ENCODE peak calls at places on chromosomes 5 and 9, in four cellular contexts. One of them, this sample, is unnamed.

GRCh38 chr5:158882236-158882635 is 217.5 kb downstream of the EBF1 start:
- DNase-seq in K562: no peak
- DNase-seq in GM23338: no peak
- DNase-seq in H1: no peak
- DNase-seq in this sample: no peak

GRCh38 chr9:81851340-81851739 is 76.9 kb upstream of the SPATA31D4 start:
- DNase-seq in K562: no peak
- DNase-seq in GM23338: no peak
- DNase-seq in H1: no peak
- DNase-seq in this sample: no peak

GRCh38 chr5:57215629-57216195 is 41.9 kb downstream of the GPBP1 start:
- DNase-seq in K562: no peak
- DNase-seq in GM23338: no peak
- DNase-seq in H1: no peak
- DNase-seq in this sample: no peak

GRCh38 chr9:19648672-19649071 is 140.2 kb downstream of the SLC24A2 start:
- DNase-seq in K562: no peak
- DNase-seq in GM23338: no peak
- DNase-seq in H1: no peak
- DNase-seq in this sample: no peak

GRCh38 chr9:116639251-116639741 is 47.8 kb upstream of the TRIM32 start:
- DNase-seq in K562: no peak
- DNase-seq in GM23338: no peak
- DNase-seq in H1: no peak
- DNase-seq in this sample: no peak

GRCh38 chr9:89008346-89009048 is 17.2 kb downstream of the S1PR3 start:
- DNase-seq in K562: no peak
- DNase-seq in GM23338: no peak
- DNase-seq in H1: no peak
- DNase-seq in this sample: no peak

GRCh38 chr9:80208662-80209061 is 636.9 kb downstream of the TLE4 start:
- DNase-seq in K562: no peak
- DNase-seq in GM23338: no peak
- DNase-seq in H1: no peak
- DNase-seq in this sample: no peak

GRCh38 chr9:18002718-18003438 is 424.0 kb downstream of the SH3GL2 start:
- DNase-seq in K562: no peak
- DNase-seq in GM23338: no peak
- DNase-seq in H1: no peak
- DNase-seq in this sample: no peak

GRCh38 chr5:134541736-134542376 is 16.4 kb downstream of the JADE2 start:
- DNase-seq in K562: peak
- DNase-seq in GM23338: peak
- DNase-seq in H1: no peak
- DNase-seq in this sample: peak

GRCh38 chr5:179258001-179258921 is 87.0 kb downstream of the ADAMTS2 start:
- DNase-seq in K562: no peak
- DNase-seq in GM23338: no peak
- DNase-seq in H1: no peak
- DNase-seq in this sample: no peak

GRCh38 chr5:109038209-109038840 is 290.6 kb downstream of the FER start:
- DNase-seq in K562: no peak
- DNase-seq in GM23338: no peak
- DNase-seq in H1: no peak
- DNase-seq in this sample: no peak

GRCh38 chr9:105968811-105969466 is 274.6 kb downstream of the TMEM38B start:
- DNase-seq in K562: no peak
- DNase-seq in GM23338: no peak
- DNase-seq in H1: no peak
- DNase-seq in this sample: no peak

GRCh38 chr9:76697554-76697953 is 66.7 kb upstream of the PCA3 start:
- DNase-seq in K562: no peak
- DNase-seq in GM23338: no peak
- DNase-seq in H1: no peak
- DNase-seq in this sample: no peak

GRCh38 chr5:1363160-1363559 is 18.3 kb upstream of the CLPTM1L start:
- DNase-seq in K562: no peak
- DNase-seq in GM23338: no peak
- DNase-seq in H1: no peak
- DNase-seq in this sample: no peak

GRCh38 chr9:79665926-79666325 is 94.2 kb downstream of the TLE4 start:
- DNase-seq in K562: no peak
- DNase-seq in GM23338: no peak
- DNase-seq in H1: no peak
- DNase-seq in this sample: no peak

GRCh38 chr9:109063765-109064164 is 50.5 kb upstream of the CTNNAL1 start:
- DNase-seq in K562: no peak
- DNase-seq in GM23338: no peak
- DNase-seq in H1: no peak
- DNase-seq in this sample: no peak

GRCh38 chr5:79878721-79879336 is 112.2 kb downstream of the MTX3 start:
- DNase-seq in K562: peak
- DNase-seq in GM23338: peak
- DNase-seq in H1: peak
- DNase-seq in this sample: peak

GRCh38 chr5:84382363-84383295 is 2.1 kb downstream of the EDIL3 start:
- DNase-seq in K562: no peak
- DNase-seq in GM23338: peak
- DNase-seq in H1: no peak
- DNase-seq in this sample: peak

GRCh38 chr9:37969130-37969529 is 65.2 kb upstream of the SLC25A51 start:
- DNase-seq in K562: no peak
- DNase-seq in GM23338: no peak
- DNase-seq in H1: no peak
- DNase-seq in this sample: no peak

GRCh38 chr5:55300890-55301289 is 6.6 kb downstream of the DHX29 start:
- DNase-seq in K562: no peak
- DNase-seq in GM23338: no peak
- DNase-seq in H1: no peak
- DNase-seq in this sample: no peak

GRCh38 chr5:76030343-76030742 is 52.8 kb upstream of the SV2C start:
- DNase-seq in K562: no peak
- DNase-seq in GM23338: no peak
- DNase-seq in H1: no peak
- DNase-seq in this sample: no peak

GRCh38 chr5:1749346-1750124 is 50.1 kb downstream of the MRPL36 start:
- DNase-seq in K562: no peak
- DNase-seq in GM23338: no peak
- DNase-seq in H1: no peak
- DNase-seq in this sample: peak

GRCh38 chr9:77013932-77014596 is 5.4 kb upstream of the FOXB2 start:
- DNase-seq in K562: no peak
- DNase-seq in GM23338: peak
- DNase-seq in H1: no peak
- DNase-seq in this sample: no peak

GRCh38 chr5:6859001-6859400 is 145.8 kb downstream of the TENT4A start:
- DNase-seq in K562: no peak
- DNase-seq in GM23338: no peak
- DNase-seq in H1: no peak
- DNase-seq in this sample: no peak

GRCh38 chr5:10555134-10555733 is 8.6 kb upstream of the ANKRD33B start:
- DNase-seq in K562: no peak
- DNase-seq in GM23338: no peak
- DNase-seq in H1: no peak
- DNase-seq in this sample: no peak

GRCh38 chr9:127011772-127012171 is 97.2 kb downstream of the RALGPS1 start:
- DNase-seq in K562: no peak
- DNase-seq in GM23338: no peak
- DNase-seq in H1: no peak
- DNase-seq in this sample: no peak

GRCh38 chr9:136546697-136547481 is 1.0 kb upstream of the NOTCH1 start:
- DNase-seq in K562: peak
- DNase-seq in GM23338: peak
- DNase-seq in H1: no peak
- DNase-seq in this sample: no peak
- TF ChIP-seq CREB1 in K562: no peak
- TF ChIP-seq CREB1 in GM23338: no peak
- TF ChIP-seq CREB1 in H1: no peak
- TF ChIP-seq CREB1 in this sample: no peak

GRCh38 chr9:4923580-4924544 is 61.2 kb upstream of the JAK2 start:
- DNase-seq in K562: peak
- DNase-seq in GM23338: peak
- DNase-seq in H1: no peak
- DNase-seq in this sample: no peak
- TF ChIP-seq CREB1 in K562: no peak
- TF ChIP-seq CREB1 in GM23338: no peak
- TF ChIP-seq CREB1 in H1: no peak
- TF ChIP-seq CREB1 in this sample: no peak

DNA sequence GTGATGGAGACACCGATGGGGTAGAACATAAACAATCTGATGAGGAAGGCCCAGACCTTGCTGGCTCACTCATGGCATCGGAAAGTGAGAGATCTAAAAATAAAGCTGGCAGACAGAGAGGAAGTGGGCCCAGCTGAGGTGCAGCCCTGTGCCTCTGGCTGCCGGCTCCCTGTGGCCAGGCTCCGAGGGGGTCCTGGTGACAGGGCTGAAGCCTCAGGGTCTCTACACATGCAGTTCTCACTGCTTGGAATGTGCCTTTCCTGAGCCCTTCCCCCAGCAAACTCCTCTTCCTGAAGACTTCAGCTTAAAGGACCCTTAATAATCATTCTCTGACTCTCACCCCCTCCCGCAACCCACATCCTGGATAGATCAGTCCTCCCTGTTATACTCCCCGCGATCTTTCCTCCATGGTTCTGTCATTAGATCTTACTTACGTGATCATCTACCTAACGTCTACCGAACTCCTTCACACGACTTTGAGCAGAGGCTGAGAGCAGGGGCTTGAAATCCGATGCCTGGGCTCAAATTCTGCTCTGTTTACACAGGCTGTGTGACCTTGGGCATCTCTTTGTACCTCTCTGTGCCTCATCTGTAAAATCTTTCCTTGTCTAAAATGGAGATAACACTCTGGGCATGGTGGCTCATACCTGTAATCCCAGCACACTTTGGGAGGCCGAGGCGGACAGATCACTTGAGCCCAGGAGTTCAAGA is 33.1 kb upstream of the CRB2 start:
- DNase-seq in K562: no peak
- DNase-seq in GM23338: no peak
- DNase-seq in H1: no peak
- DNase-seq in this sample: no peak
- TF ChIP-seq CREB1 in K562: no peak
- TF ChIP-seq CREB1 in GM23338: no peak
- TF ChIP-seq CREB1 in H1: no peak
- TF ChIP-seq CREB1 in this sample: no peak

GRCh38 chr5:142866563-142867275 is 96.5 kb downstream of the ARHGAP26 start:
- DNase-seq in K562: peak
- DNase-seq in GM23338: peak
- DNase-seq in H1: no peak
- DNase-seq in this sample: no peak
- TF ChIP-seq CREB1 in K562: no peak
- TF ChIP-seq CREB1 in GM23338: no peak
- TF ChIP-seq CREB1 in H1: peak
- TF ChIP-seq CREB1 in this sample: no peak

GRCh38 chr5:172723508-172723907 is 47.5 kb downstream of the DUSP1 start:
- DNase-seq in K562: no peak
- DNase-seq in GM23338: no peak
- DNase-seq in H1: no peak
- DNase-seq in this sample: no peak
- TF ChIP-seq CREB1 in K562: no peak
- TF ChIP-seq CREB1 in GM23338: no peak
- TF ChIP-seq CREB1 in H1: no peak
- TF ChIP-seq CREB1 in this sample: no peak

GRCh38 chr9:121498150-121498486 is 1.5 kb downstream of the GGTA1 start:
- DNase-seq in K562: peak
- DNase-seq in GM23338: peak
- DNase-seq in H1: no peak
- DNase-seq in this sample: peak
- TF ChIP-seq CREB1 in K562: no peak
- TF ChIP-seq CREB1 in GM23338: no peak
- TF ChIP-seq CREB1 in H1: no peak
- TF ChIP-seq CREB1 in this sample: no peak

DNA sequence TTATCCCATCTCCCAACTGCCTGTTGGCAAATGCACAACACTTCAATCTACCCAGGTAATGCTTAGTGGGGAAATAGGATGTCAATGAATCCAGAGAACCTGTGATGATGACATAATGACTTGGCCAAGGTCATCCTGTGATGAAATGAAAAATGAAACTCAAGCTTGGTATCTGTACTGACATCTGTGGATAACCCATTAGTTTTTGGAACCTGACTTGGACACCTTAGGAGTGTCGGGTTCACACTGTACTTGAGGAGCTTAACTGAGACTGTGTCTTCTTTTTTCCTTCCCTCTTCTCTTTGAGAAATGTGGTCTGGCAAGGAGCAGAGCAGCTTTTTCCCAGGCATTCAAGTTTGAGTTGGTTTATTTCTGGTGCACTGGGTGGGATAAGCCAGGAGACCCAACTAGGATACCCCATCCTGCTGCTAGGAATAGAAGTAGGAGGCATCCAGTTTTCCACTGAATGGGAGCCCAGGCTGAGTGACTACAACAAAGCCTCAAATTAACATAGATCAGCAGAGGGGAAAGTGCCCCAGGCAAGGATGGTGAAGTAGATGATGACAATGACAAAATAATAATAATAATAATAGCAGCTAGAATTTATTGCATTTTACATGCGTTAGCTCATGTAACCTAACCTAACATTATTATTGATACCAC is 72.1 kb downstream of the ADRB2 start:
- DNase-seq in K562: no peak
- DNase-seq in GM23338: peak
- DNase-seq in H1: no peak
- DNase-seq in this sample: no peak
- TF ChIP-seq CREB1 in K562: no peak
- TF ChIP-seq CREB1 in GM23338: no peak
- TF ChIP-seq CREB1 in H1: no peak
- TF ChIP-seq CREB1 in this sample: no peak